ENCODE peak calls at places on chromosome 15, in four cellular contexts. Y is naive thymus-derived CD4-positive, alpha-beta T cell; E is neural progenitor cell; X is hepatocyte. D is an unnamed sample. For H3K9me3, the result is how much of the 10 kb centered on the place peaks cover.

GRCh38 chr15:37204698-37205097 is 104.3 kb upstream of the MEIS2 start:
- DNase-seq in Y (no peak), E (no peak), X (peak), D (no peak)

GRCh38 chr15:66880380-66881155 is 178.5 kb downstream of the SMAD6 start:
- DNase-seq in Y (no peak), E (no peak), X (no peak), D (no peak)

GRCh38 chr15:32677238-32677750 is 35.8 kb downstream of the SCG5 start:
- DNase-seq in Y (no peak), E (peak), X (peak), D (no peak)

GRCh38 chr15:83809345-83809744 is 155.4 kb downstream of the ADAMTSL3 start:
- DNase-seq in Y (no peak), E (no peak), X (no peak), D (no peak)

GRCh38 chr15:90044916-90045371 is 43.8 kb downstream of the ZNF710 start:
- DNase-seq in Y (no peak), E (no peak), X (no peak), D (no peak)

GRCh38 chr15:61916104-61916503 is 144.1 kb downstream of the VPS13C start:
- DNase-seq in Y (no peak), E (no peak), X (no peak), D (no peak)

GRCh38 chr15:51688863-51689262 is 7.6 kb downstream of the SCG3 start:
- DNase-seq in Y (no peak), E (no peak), X (no peak), D (no peak)

GRCh38 chr15:52095597-52096262 is 16.8 kb downstream of the BCL2L10 start:
- DNase-seq in Y (no peak), E (no peak), X (peak), D (no peak)

GRCh38 chr15:79549196-79549595 is 117.1 kb downstream of the MINAR1 start:
- DNase-seq in Y (no peak), E (no peak), X (no peak), D (no peak)

GRCh38 chr15:57138260-57138895 is 219.9 kb downstream of the TCF12 start:
- DNase-seq in Y (peak), E (peak), X (peak), D (no peak)

GRCh38 chr15:74663303-74664027 is 32.4 kb downstream of the EDC3 start:
- DNase-seq in Y (no peak), E (no peak), X (no peak), D (no peak)

GRCh38 chr15:51966192-51966591 is 5.4 kb downstream of the LEO1 start:
- DNase-seq in Y (no peak), E (no peak), X (no peak), D (no peak)

GRCh38 chr15:73683624-73684536 is at the start of gene CD276:
- DNase-seq in Y (no peak), E (peak), X (peak), D (no peak)

GRCh38 chr15:29925227-29926082 is 103.2 kb upstream of the TJP1 start:
- DNase-seq in Y (peak), E (peak), X (peak), D (no peak)

GRCh38 chr15:80242132-80242769 is 9.8 kb downstream of the CTXND1 start:
- DNase-seq in Y (no peak), E (peak), X (peak), D (no peak)

GRCh38 chr15:70713547-70714414 is 49.6 kb downstream of the UACA start:
- DNase-seq in Y (no peak), E (peak), X (no peak), D (no peak)

GRCh38 chr15:39426552-39427532 is 154.0 kb upstream of the THBS1 start:
- DNase-seq in Y (peak), E (peak), X (peak), D (peak)

GRCh38 chr15:63598467-63599400 is 1.5 kb downstream of the FBXL22 start:
- DNase-seq in Y (no peak), E (peak), X (peak), D (no peak)

GRCh38 chr15:67085237-67085817 is 19.9 kb downstream of the SMAD3 start:
- DNase-seq in Y (no peak), E (no peak), X (no peak), D (no peak)

GRCh38 chr15:79402136-79402535 is 30.0 kb upstream of the MINAR1 start:
- DNase-seq in Y (no peak), E (no peak), X (no peak), D (no peak)

GRCh38 chr15:88072598-88073385 is 183.7 kb downstream of the NTRK3 start:
- DNase-seq in Y (no peak), E (no peak), X (no peak), D (no peak)

GRCh38 chr15:82393671-82394070 is 35.9 kb upstream of the GOLGA6L9 start:
- DNase-seq in Y (no peak), E (no peak), X (no peak), D (no peak)

GRCh38 chr15:66401130-66402021 is 14.7 kb downstream of the MAP2K1 start:
- DNase-seq in Y (peak), E (peak), X (no peak), D (no peak)

GRCh38 chr15:52362497-52362896 is 66.9 kb upstream of the MYO5C start:
- DNase-seq in Y (no peak), E (no peak), X (no peak), D (no peak)

GRCh38 chr15:92960996-92961681 is 61.0 kb downstream of the CHD2 start:
- DNase-seq in Y (no peak), E (no peak), X (no peak), D (no peak)

GRCh38 chr15:68311464-68311835 is 33.9 kb downstream of the FEM1B start:
- DNase-seq in Y (no peak), E (no peak), X (no peak), D (no peak)

GRCh38 chr15:39365873-39366272 is 215.0 kb upstream of the THBS1 start:
- DNase-seq in Y (no peak), E (no peak), X (no peak), D (no peak)

GRCh38 chr15:95458736-95459135 is 871.8 kb upstream of the NR2F2 start:
- DNase-seq in Y (no peak), E (no peak), X (no peak), D (no peak)

GRCh38 chr15:60223161-60223560 is 174.6 kb downstream of the ANXA2 start:
- DNase-seq in Y (no peak), E (no peak), X (no peak), D (no peak)

GRCh38 chr15:48190932-48191573 is 412 bp upstream of the CTXN2 start:
- DNase-seq in Y (peak), E (peak), X (peak), D (no peak)
- H3K4me3 ChIP-seq in Y (no peak), E (peak), X (no peak), D (no peak)

DNA sequence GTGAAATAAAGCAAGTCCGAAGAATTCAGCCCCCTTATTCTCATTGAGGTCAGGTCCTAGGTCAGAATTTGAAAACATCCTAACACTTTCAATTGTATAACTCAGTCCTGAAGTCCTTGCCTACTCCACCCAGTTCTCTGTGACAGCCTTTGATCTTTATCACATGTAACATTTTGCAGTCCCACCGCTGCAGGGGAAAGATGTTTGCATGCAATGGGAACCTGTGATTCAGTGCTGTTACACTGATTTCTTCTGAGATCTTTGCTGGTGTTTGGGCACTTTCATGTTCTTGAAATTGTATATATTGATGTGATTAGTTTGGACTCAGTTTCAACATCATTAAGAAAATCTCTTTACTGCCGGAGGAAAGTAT is 18.0 kb upstream of the SECISBP2L start:
- DNase-seq in Y (peak), E (no peak), X (no peak), D (no peak)
- H3K9me3 ChIP-seq in Y (under half), E (under half), X (under half), D (under half)

GRCh38 chr15:85330941-85331588 is 49.3 kb upstream of the AKAP13 start:
- DNase-seq in Y (peak), E (peak), X (peak), D (peak)
- H3K4me3 ChIP-seq in Y (peak), E (no peak), X (no peak), D (peak)

GRCh38 chr15:26676115-26676514 is 96.8 kb downstream of the GABRB3 start:
- DNase-seq in Y (no peak), E (no peak), X (no peak), D (no peak)
- H3K9me3 ChIP-seq in Y (under half), E (under half), X (under half), D (under half)

GRCh38 chr15:40955141-40955903 is 2.1 kb downstream of the CHAC1 start:
- DNase-seq in Y (no peak), E (no peak), X (no peak), D (no peak)
- H3K4me3 ChIP-seq in Y (no peak), E (no peak), X (no peak), D (no peak)

GRCh38 chr15:25242957-25243799 is 195.6 kb downstream of the UBE3A start:
- DNase-seq in Y (no peak), E (no peak), X (no peak), D (no peak)

GRCh38 chr15:25242166-25242879 is 196.5 kb downstream of the UBE3A start:
- DNase-seq in Y (no peak), E (no peak), X (no peak), D (no peak)

GRCh38 chr15:25239471-25240345 is 199.1 kb downstream of the UBE3A start:
- DNase-seq in Y (no peak), E (no peak), X (no peak), D (no peak)

GRCh38 chr15:25240461-25241021 is 198.3 kb downstream of the UBE3A start:
- DNase-seq in Y (no peak), E (no peak), X (no peak), D (no peak)

DNA sequence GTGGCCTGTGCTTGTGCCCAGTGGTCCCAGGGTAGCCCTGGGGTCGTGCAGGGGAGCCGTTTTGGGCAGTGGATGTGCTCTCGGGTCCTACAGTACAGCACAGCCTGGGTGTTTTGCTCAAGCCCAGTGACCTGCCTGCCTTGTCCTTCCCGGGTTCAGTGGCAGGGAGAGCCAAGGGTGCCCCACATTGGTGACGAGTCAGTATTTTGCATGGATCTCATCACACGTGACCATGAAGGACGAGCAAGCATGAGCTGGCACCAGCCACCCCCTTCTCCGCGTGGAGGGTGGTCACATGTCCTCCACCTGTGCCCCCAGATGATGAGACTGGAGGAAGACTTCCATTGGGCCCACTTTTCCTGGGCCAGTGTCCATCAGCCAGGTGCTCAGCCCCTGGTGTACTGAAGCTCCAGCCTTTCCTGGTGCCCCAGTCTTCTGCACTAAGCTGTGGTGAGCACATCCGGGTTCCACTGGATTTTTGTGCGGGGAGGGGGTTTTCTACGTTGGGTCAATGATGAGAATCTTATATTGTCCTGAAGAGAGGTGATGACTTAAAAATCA is 197.5 kb downstream of the UBE3A start:
- DNase-seq in Y (no peak), E (no peak), X (no peak), D (no peak)
- H3K9me3 ChIP-seq in Y (under half), E (under half), X (under half), D (under half)

DNA sequence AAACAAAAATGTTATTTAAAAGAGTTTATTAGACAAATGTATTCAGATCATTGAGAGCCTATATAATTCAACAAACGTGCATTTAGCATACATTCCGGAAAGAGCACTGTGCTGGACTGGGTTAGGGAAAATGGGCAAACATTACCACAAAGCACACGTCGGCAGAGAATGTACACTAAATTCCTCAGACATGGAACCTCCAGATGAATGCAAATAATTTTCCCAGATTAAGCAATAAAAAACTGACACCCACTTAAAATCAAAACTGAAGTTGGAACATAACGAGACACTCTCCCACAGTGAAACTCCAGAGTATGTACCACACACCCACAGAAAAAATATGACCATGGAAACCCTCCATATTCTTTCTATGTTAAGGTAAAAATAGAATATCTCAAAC is 4.8 kb downstream of the SECISBP2L start:
- DNase-seq in Y (no peak), E (no peak), X (no peak), D (no peak)
- H3K4me3 ChIP-seq in Y (no peak), E (no peak), X (no peak), D (no peak)

DNA sequence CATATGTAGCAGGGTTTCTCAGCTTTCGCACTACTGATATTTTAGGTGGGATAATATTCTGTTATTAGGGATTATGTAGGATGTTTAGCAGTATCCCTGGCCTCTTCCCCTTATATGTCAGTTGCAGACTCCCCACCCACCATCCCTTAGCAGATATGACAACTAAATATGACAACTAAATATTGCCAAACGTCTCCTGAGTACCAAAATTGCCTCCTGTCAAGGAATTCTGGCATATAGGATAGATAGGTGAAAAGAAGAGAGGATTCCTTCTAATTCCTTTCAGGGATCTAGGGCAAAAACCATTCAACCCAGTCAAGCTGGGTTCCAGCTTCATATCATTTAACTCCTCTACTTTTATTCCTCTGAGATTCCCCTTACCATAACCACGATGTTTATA is 759.8 kb downstream of the AGBL1 start:
- DNase-seq in Y (no peak), E (no peak), X (no peak), D (no peak)
- H3K9me3 ChIP-seq in Y (under half), E (under half), X (under half), D (under half)